ENCODE peak calls at places on chromosome 13, in nine cellular contexts. W is IMR-90; K is Right ventricle myocardium superior; L is stimulated activated CD4-positive, alpha-beta T cell treated with anti-CD3 and anti-CD28 coated beads, Interleukin-1b, Interleukin-23, amount 100 ng/mL, for 1 hour; S is EL; X is CD8-positive, alpha-beta memory T cell; C is AG09309; R is progenitor cell of endocrine pancreas; T is NCI-H345. G is an unnamed sample.

GRCh38 chr13:75771818-75772217 is 135.7 kb downstream of the LMO7 start:
- DNase-seq in W (peak; percentile 91), K (no peak), L (no peak), S (peak; percentile 84), X (no peak), C (peak; percentile 43), R (no peak), T (no peak), G (no peak)

GRCh38 chr13:33016414-33017409 is at the start of gene KL:
- DNase-seq in W (no peak), K (peak; percentile 69), L (no peak), S (peak; percentile 13), X (no peak), C (no peak), R (peak; percentile 22), T (no peak), G (peak; percentile 8)

GRCh38 chr13:112859817-112860190 is 109.2 kb upstream of the MCF2L start:
- DNase-seq in W (peak; percentile 82), K (no peak), L (no peak), S (peak; percentile 42), X (no peak), C (no peak), R (no peak), T (peak; percentile 72), G (no peak)

GRCh38 chr13:26074706-26075105 is 22.9 kb upstream of the SHISA2 start:
- DNase-seq in W (peak; percentile 14), K (no peak), L (no peak), S (peak; percentile 77), X (no peak), C (no peak), R (no peak), T (no peak), G (no peak)

GRCh38 chr13:97258801-97259200 is 36.7 kb downstream of the MBNL2 start:
- DNase-seq in W (peak; percentile 64), K (no peak), L (no peak), S (peak; percentile 71), X (no peak), C (no peak), R (no peak), T (no peak), G (no peak)

GRCh38 chr13:99172951-99173350 is 27.7 kb upstream of the UBAC2 start:
- DNase-seq in W (no peak), K (no peak), L (no peak), S (no peak), X (no peak), C (no peak), R (no peak), T (no peak), G (no peak)

GRCh38 chr13:97327521-97328221 is 105.5 kb downstream of the MBNL2 start:
- DNase-seq in W (peak; percentile 16), K (no peak), L (no peak), S (peak; percentile 43), X (no peak), C (no peak), R (no peak), T (no peak), G (no peak)

GRCh38 chr13:44574466-44574855 is 1.7 kb downstream of the TSC22D1 start:
- DNase-seq in W (peak; percentile 36), K (no peak), L (no peak), S (no peak), X (no peak), C (no peak), R (no peak), T (no peak), G (no peak)

GRCh38 chr13:52848455-52849190 is at the start of gene PCDH8:
- DNase-seq in W (no peak), K (peak; percentile 47), L (no peak), S (no peak), X (no peak), C (no peak), R (peak; percentile 55), T (peak; percentile 87), G (peak; percentile 64)

GRCh38 chr13:44818428-44818827 is 170.8 kb downstream of the NUFIP1 start:
- DNase-seq in W (peak; percentile 43), K (no peak), L (no peak), S (peak; percentile 37), X (no peak), C (no peak), R (no peak), T (peak; percentile 27), G (no peak)